ENCODE peak calls at places on chromosomes 12 and 14, in five cellular contexts. B, Q, X, F and M are unnamed samples.

GRCh38 chr12:71299541-71300376 is 139.8 kb upstream of the LGR5 start:
- DNase-seq in B (no peak), X (no peak), Q (no peak), F (no peak), M (no peak)

GRCh38 chr14:105498430-105499255 is 7.6 kb downstream of the TEDC1 start:
- DNase-seq in Q (no peak), F (peak; percentile 1), X (peak; percentile 76), B (peak; percentile 17), M (no peak)

GRCh38 chr14:38150075-38150474 is 57.6 kb upstream of the SSTR1 start:
- DNase-seq in B (no peak), Q (no peak), F (no peak), X (no peak), M (no peak)

GRCh38 chr14:60655898-60656754 is 6.8 kb upstream of the SIX1 start:
- DNase-seq in B (peak; percentile 62), F (no peak), Q (no peak), X (peak; percentile 62), M (peak; percentile 76)

GRCh38 chr12:124463341-124463861 is 104.0 kb downstream of the NCOR2 start:
- DNase-seq in F (no peak), Q (no peak), B (no peak), X (peak; percentile 72), M (no peak)

GRCh38 chr12:121637231-121637914 is 11.0 kb downstream of the ORAI1 start:
- DNase-seq in Q (peak; percentile 24), X (no peak), F (peak; percentile 30), B (no peak), M (peak; percentile 60)

GRCh38 chr12:72828662-72829324 is 556.6 kb downstream of the TRHDE start:
- DNase-seq in Q (no peak), F (no peak), X (no peak), B (no peak), M (no peak)

GRCh38 chr12:88247241-88247643 is 105.1 kb downstream of the TMTC3 start:
- DNase-seq in B (no peak), X (no peak), F (no peak), Q (no peak), M (no peak)

GRCh38 chr14:85549697-85550096 is 19.8 kb downstream of the FLRT2 start:
- DNase-seq in X (no peak), F (no peak), B (no peak), Q (no peak), M (no peak)

GRCh38 chr12:62215506-62215905 is 44.7 kb upstream of the USP15 start:
- DNase-seq in X (peak; percentile 24), F (no peak), B (no peak), Q (no peak), M (no peak)

GRCh38 chr14:32977913-32978312 is 39.2 kb downstream of the NPAS3 start:
- DNase-seq in B (no peak), Q (no peak), F (no peak), X (no peak), M (no peak)

GRCh38 chr14:103547941-103548462 is 14.5 kb downstream of the BAG5 start:
- DNase-seq in Q (no peak), F (no peak), B (no peak), X (no peak), M (no peak)

GRCh38 chr14:101101456-101102056 is 198.0 kb upstream of the RTL1 start:
- DNase-seq in F (no peak), X (no peak), Q (no peak), B (no peak), M (peak; percentile 36)

GRCh38 chr12:29739279-29739991 is 44.3 kb downstream of the TMTC1 start:
- DNase-seq in F (no peak), B (no peak), X (no peak), Q (no peak), M (no peak)

GRCh38 chr12:92312463-92312970 is 166.9 kb upstream of the BTG1 start:
- DNase-seq in F (no peak), X (no peak), B (no peak), Q (no peak), M (no peak)

GRCh38 chr14:73462078-73462715 is 3.9 kb upstream of the NUMB start:
- DNase-seq in X (no peak), Q (no peak), F (no peak), B (no peak), M (peak; percentile 55)

GRCh38 chr14:42424501-42424900 is 817.8 kb downstream of the LRFN5 start:
- DNase-seq in F (no peak), Q (no peak), X (no peak), B (no peak), M (no peak)

GRCh38 chr12:66449531-66449930 is 147.2 kb downstream of the HELB start:
- DNase-seq in Q (no peak), B (no peak), X (no peak), F (no peak), M (no peak)

GRCh38 chr12:93373847-93374723 is 3.6 kb upstream of the NUDT4 start:
- DNase-seq in X (peak; percentile 40), B (peak; percentile 45), F (no peak), Q (no peak), M (no peak)

GRCh38 chr14:47392351-47392750 is 283.1 kb downstream of the MDGA2 start:
- DNase-seq in F (no peak), Q (no peak), B (no peak), X (no peak), M (no peak)

GRCh38 chr14:55097894-55098560 is 31.0 kb upstream of the LGALS3 start:
- DNase-seq in B (no peak), Q (peak; percentile 21), X (no peak), F (peak; percentile 38), M (no peak)

GRCh38 chr12:82781288-82782078 is 94.8 kb downstream of the TMTC2 start:
- DNase-seq in X (peak; percentile 76), B (peak; percentile 43), F (no peak), Q (no peak), M (no peak)

GRCh38 chr14:34593740-34594375 is 36.1 kb downstream of the SNX6 start:
- DNase-seq in Q (no peak), X (no peak), B (no peak), F (no peak), M (no peak)

GRCh38 chr14:55448146-55448614 is 7.8 kb upstream of the TBPL2 start:
- DNase-seq in X (peak; percentile 41), B (no peak), Q (no peak), F (no peak), M (no peak)

GRCh38 chr12:115756271-115756670 is 521.2 kb downstream of the MED13L start:
- DNase-seq in Q (no peak), B (no peak), X (no peak), F (no peak), M (no peak)

GRCh38 chr14:77375164-77375950 is 1.5 kb downstream of the TMED8 start:
- DNase-seq in F (no peak), Q (no peak), B (no peak), X (no peak), M (no peak)

GRCh38 chr14:68685419-68686211 is 107.3 kb downstream of the ZFP36L1 start:
- DNase-seq in F (peak; percentile 73), X (peak; percentile 78), Q (peak; percentile 73), B (no peak), M (no peak)

GRCh38 chr14:55121628-55122440 is 7.2 kb upstream of the LGALS3 start:
- DNase-seq in B (no peak), F (no peak), X (no peak), Q (no peak), M (no peak)

GRCh38 chr12:67356400-67356799 is 87.2 kb downstream of the CAND1 start:
- DNase-seq in B (no peak), X (no peak), Q (no peak), F (no peak), M (no peak)

GRCh38 chr14:24430143-24430681 is 458 bp downstream of the KHNYN start:
- DNase-seq in B (peak; percentile 68), Q (no peak), F (no peak), X (peak; percentile 65), M (peak; percentile 93)

GRCh38 chr12:126952106-126953007 is 1314.6 kb upstream of the TMEM132C start:
- DNase-seq in Q (no peak), X (no peak), F (no peak), B (no peak), M (peak; percentile 52)

GRCh38 chr12:19710811-19711793 is 271.8 kb downstream of the AEBP2 start:
- DNase-seq in F (no peak), Q (no peak), X (peak; percentile 18), B (no peak), M (peak; percentile 45)

GRCh38 chr12:24850486-24850885 is 98.4 kb downstream of the BCAT1 start:
- DNase-seq in B (no peak), Q (no peak), F (no peak), X (no peak), M (no peak)

GRCh38 chr14:74608959-74609611 is 3.0 kb downstream of the LTBP2 start:
- DNase-seq in F (peak; percentile 73), B (peak; percentile 86), X (peak; percentile 92), Q (peak; percentile 58), M (peak; percentile 96)

GRCh38 chr12:58314610-58315009 is 373.2 kb downstream of the ATP23 start:
- DNase-seq in Q (no peak), F (no peak), B (no peak), X (no peak), M (no peak)

GRCh38 chr12:57604454-57605307 is at the start of gene DTX3:
- DNase-seq in Q (no peak), B (peak; percentile 70), F (peak; percentile 23), X (no peak), M (peak; percentile 87)

GRCh38 chr14:79363291-79363690 is 848.0 kb downstream of the DIO2 start:
- DNase-seq in F (no peak), B (no peak), X (no peak), Q (no peak), M (no peak)